ENCODE peak calls at places on chromosomes 12 and 14, in nine cellular contexts. A, I, H, G, L, M, Y, K and J are unnamed samples.

GRCh38 chr12:66708704-66709443 is 30.0 kb upstream of the GRIP1 start:
- DNase-seq in A (no peak), I (peak), H (no peak), G (no peak), L (no peak), M (no peak), Y (no peak), K (no peak), J (no peak)

GRCh38 chr12:41983896-41984295 is 160.8 kb downstream of the GXYLT1 start:
- DNase-seq in A (no peak), I (no peak), H (no peak), G (no peak), L (no peak), M (no peak), Y (no peak), K (no peak), J (no peak)

GRCh38 chr12:8953773-8954402 is 4.4 kb upstream of the M6PR start:
- DNase-seq in A (no peak), I (no peak), H (no peak), G (no peak), L (no peak), M (no peak), Y (no peak), K (no peak), J (no peak)

GRCh38 chr12:47032644-47033043 is 46.8 kb upstream of the PCED1B start:
- DNase-seq in A (no peak), I (peak), H (no peak), G (no peak), L (no peak), M (peak), Y (no peak), K (no peak), J (no peak)

GRCh38 chr14:71250347-71250746 is 343.1 kb downstream of the PCNX1 start:
- DNase-seq in A (no peak), I (no peak), H (no peak), G (no peak), L (no peak), M (no peak), Y (no peak), K (no peak), J (no peak)

GRCh38 chr12:115923851-115924250 is 353.6 kb downstream of the MED13L start:
- DNase-seq in A (no peak), I (no peak), H (no peak), G (no peak), L (no peak), M (no peak), Y (no peak), K (no peak), J (no peak)

GRCh38 chr14:95504135-95505029 is 12.1 kb downstream of the SYNE3 start:
- DNase-seq in A (no peak), I (peak), H (no peak), G (no peak), L (no peak), M (no peak), Y (no peak), K (no peak), J (no peak)

GRCh38 chr12:123395236-123395635 is 11.3 kb downstream of the KMT5A start:
- DNase-seq in A (no peak), I (no peak), H (no peak), G (no peak), L (no peak), M (no peak), Y (no peak), K (no peak), J (no peak)

GRCh38 chr12:101200824-101201223 is 9.2 kb downstream of the SLC5A8 start:
- DNase-seq in A (no peak), I (no peak), H (no peak), G (no peak), L (no peak), M (no peak), Y (no peak), K (no peak), J (no peak)

GRCh38 chr12:32125455-32126084 is 18.9 kb downstream of the BICD1 start:
- DNase-seq in A (no peak), I (peak), H (no peak), G (no peak), L (no peak), M (no peak), Y (no peak), K (no peak), J (no peak)

GRCh38 chr14:87896393-87897380 is 96.3 kb downstream of the GALC start:
- DNase-seq in A (peak), I (peak), H (no peak), G (no peak), L (peak), M (peak), Y (no peak), K (no peak), J (no peak)

GRCh38 chr12:115522010-115522409 is 755.5 kb downstream of the MED13L start:
- DNase-seq in A (no peak), I (no peak), H (no peak), G (no peak), L (no peak), M (no peak), Y (no peak), K (no peak), J (no peak)

GRCh38 chr14:96268426-96269358 is 12.7 kb downstream of the BDKRB1 start:
- DNase-seq in A (no peak), I (peak), H (no peak), G (peak), L (peak), M (no peak), Y (no peak), K (peak), J (peak)

GRCh38 chr12:106106892-106107291 is 31.9 kb downstream of the NUAK1 start:
- DNase-seq in A (no peak), I (peak), H (no peak), G (no peak), L (no peak), M (no peak), Y (no peak), K (no peak), J (no peak)

GRCh38 chr12:19273482-19274330 is 144.2 kb downstream of the PLEKHA5 start:
- DNase-seq in A (peak), I (peak), H (no peak), G (peak), L (peak), M (peak), Y (peak), K (peak), J (peak)

GRCh38 chr12:121079736-121080272 is 40.8 kb upstream of the OASL start:
- DNase-seq in A (no peak), I (no peak), H (no peak), G (no peak), L (no peak), M (no peak), Y (no peak), K (no peak), J (no peak)

GRCh38 chr14:95293474-95293873 is 26.2 kb downstream of the CLMN start:
- DNase-seq in A (no peak), I (no peak), H (no peak), G (no peak), L (no peak), M (no peak), Y (no peak), K (no peak), J (no peak)

GRCh38 chr14:68939893-68940613 is 39.0 kb downstream of the ACTN1 start:
- DNase-seq in A (peak), I (peak), H (no peak), G (no peak), L (peak), M (no peak), Y (peak), K (peak), J (peak)

GRCh38 chr14:53786045-53786444 is 170.6 kb downstream of the BMP4 start:
- DNase-seq in A (no peak), I (no peak), H (no peak), G (no peak), L (no peak), M (no peak), Y (no peak), K (no peak), J (no peak)

GRCh38 chr12:52900166-52900895 is 4.5 kb downstream of the KRT8 start:
- DNase-seq in A (no peak), I (no peak), H (no peak), G (no peak), L (no peak), M (no peak), Y (no peak), K (no peak), J (no peak)

GRCh38 chr12:130144256-130144655 is 18.0 kb upstream of the FZD10 start:
- DNase-seq in A (no peak), I (no peak), H (no peak), G (no peak), L (no peak), M (no peak), Y (no peak), K (no peak), J (no peak)

GRCh38 chr12:44774815-44775411 is 101.2 kb downstream of the NELL2 start:
- DNase-seq in A (no peak), I (peak), H (peak), G (no peak), L (peak), M (peak), Y (peak), K (no peak), J (peak)

GRCh38 chr14:32366256-32366655 is 37.2 kb downstream of the AKAP6 start:
- DNase-seq in A (no peak), I (no peak), H (no peak), G (no peak), L (no peak), M (no peak), Y (no peak), K (no peak), J (no peak)

GRCh38 chr14:69990319-69990718 is 111.1 kb downstream of the SMOC1 start:
- DNase-seq in A (no peak), I (no peak), H (no peak), G (no peak), L (no peak), M (no peak), Y (no peak), K (no peak), J (no peak)

GRCh38 chr12:55932546-55932919 is 1.6 kb downstream of the DGKA start:
- DNase-seq in A (no peak), I (peak), H (no peak), G (no peak), L (no peak), M (no peak), Y (no peak), K (no peak), J (no peak)

GRCh38 chr12:16012086-16012485 is 101.0 kb downstream of the DERA start:
- DNase-seq in A (peak), I (peak), H (no peak), G (peak), L (no peak), M (no peak), Y (peak), K (peak), J (no peak)

GRCh38 chr12:39931231-39931630 is 174.7 kb downstream of the SLC2A13 start:
- DNase-seq in A (no peak), I (no peak), H (no peak), G (no peak), L (no peak), M (no peak), Y (no peak), K (no peak), J (no peak)

GRCh38 chr12:10101042-10101579 is 2.3 kb upstream of the CLEC1A start:
- DNase-seq in A (no peak), I (peak), H (no peak), G (no peak), L (no peak), M (no peak), Y (no peak), K (no peak), J (peak)

DNA sequence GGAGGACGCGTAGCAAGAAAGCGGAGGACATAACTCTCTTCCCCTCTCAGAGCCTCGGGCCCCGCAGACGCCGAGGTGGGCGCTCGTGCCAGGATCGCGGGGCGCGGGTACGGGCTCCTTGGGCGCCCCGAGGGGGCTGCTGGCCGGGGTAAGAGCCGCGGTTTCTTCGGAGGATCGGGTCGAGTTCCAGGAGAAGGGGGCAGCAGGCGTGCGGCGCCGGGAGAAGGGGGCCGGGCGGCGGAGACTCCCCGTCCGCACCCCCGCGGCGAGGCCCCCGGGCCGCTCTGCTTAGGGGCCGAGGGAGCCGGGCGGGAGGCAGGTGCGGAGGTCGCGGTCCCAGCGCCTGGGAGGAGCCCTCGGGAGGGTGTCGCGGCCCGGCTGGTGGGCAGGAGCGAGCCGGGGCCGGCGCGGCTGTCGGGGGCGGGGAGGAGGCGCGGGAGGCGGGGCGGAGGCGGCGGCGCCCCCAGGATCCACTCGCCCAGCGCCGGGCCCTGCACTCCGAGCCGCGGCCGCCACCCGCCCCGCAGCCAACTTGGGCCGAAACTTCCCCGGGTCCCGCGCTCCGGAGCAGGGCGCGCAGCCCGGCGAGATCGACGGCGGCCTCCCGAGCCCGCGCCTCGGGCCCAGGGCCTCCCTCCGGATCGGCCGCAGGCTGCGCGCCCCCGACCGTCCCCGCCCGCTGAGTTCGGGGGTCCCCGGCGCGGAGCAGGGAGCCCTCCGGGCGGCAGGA is 64.4 kb downstream of the FBXL14 start:
- DNase-seq in A (no peak), I (no peak), H (no peak), G (peak), L (no peak), M (no peak), Y (no peak), K (no peak), J (no peak)
- TF ChIP-seq POLR2A in A (no peak), I (no peak), H (no peak), G (no peak), L (no peak), M (no peak), Y (no peak), K (no peak), J (peak)

DNA sequence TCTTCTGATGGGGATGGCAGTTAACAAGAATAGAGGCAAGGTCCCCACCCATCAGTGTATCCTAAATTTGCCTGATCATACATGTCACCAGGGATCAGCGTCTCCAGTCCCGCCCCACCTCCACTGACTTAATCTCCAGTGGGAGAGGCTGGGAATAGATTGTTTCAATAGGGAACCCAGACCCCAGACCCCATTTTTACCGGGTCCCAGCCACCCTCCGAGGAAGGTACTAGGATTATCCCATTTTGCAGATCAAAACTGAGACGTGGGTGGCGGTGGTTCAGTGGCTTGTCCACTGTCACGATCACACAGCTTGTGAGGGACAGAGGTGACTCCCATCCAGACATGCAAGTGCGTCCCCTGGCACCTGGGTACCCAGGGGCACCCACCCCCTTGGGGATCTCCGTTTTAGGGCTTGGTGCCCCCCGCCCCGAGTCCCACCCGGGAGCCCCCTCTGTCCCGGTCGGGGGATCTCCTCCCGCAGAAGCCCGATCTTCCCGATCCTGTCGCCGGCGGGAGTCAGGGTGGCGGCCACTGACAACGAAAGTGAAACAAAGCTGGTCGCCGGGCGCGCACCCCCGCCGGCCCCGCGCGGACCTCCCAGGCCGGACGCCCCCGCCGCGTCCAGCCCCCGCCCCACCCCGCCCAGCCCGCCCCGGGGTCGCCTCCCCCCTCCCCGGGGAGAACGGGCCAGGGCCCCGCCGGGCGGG is 523 bp downstream of the WSB2 start:
- DNase-seq in A (peak), I (no peak), H (peak), G (peak), L (peak), M (no peak), Y (peak), K (peak), J (peak)
- TF ChIP-seq POLR2A in A (no peak), I (no peak), H (no peak), G (no peak), L (no peak), M (no peak), Y (no peak), K (no peak), J (no peak)

GRCh38 chr12:96908170-96908675 is 1.2 kb downstream of the NEDD1 start:
- DNase-seq in A (no peak), I (no peak), H (no peak), G (no peak), L (peak), M (no peak), Y (no peak), K (no peak), J (no peak)

GRCh38 chr12:96906498-96906848 is 584 bp upstream of the NEDD1 start:
- DNase-seq in A (no peak), I (no peak), H (no peak), G (no peak), L (peak), M (no peak), Y (no peak), K (no peak), J (no peak)

GRCh38 chr12:96902076-96902475 is 5.0 kb upstream of the NEDD1 start:
- DNase-seq in A (no peak), I (no peak), H (no peak), G (no peak), L (peak), M (no peak), Y (no peak), K (no peak), J (no peak)

GRCh38 chr12:96907681-96908163 is 665 bp downstream of the NEDD1 start:
- DNase-seq in A (peak), I (peak), H (no peak), G (peak), L (peak), M (no peak), Y (no peak), K (no peak), J (no peak)

GRCh38 chr12:96906849-96907664 is at the start of gene NEDD1:
- DNase-seq in A (peak), I (peak), H (peak), G (peak), L (peak), M (peak), Y (peak), K (peak), J (peak)
- TF ChIP-seq POLR2A in A (peak), I (peak), H (peak), G (peak), L (peak), M (peak), Y (no peak), K (peak), J (peak)

GRCh38 chr12:57546438-57547365 is at the start of gene DCTN2:
- DNase-seq in A (peak), I (peak), H (peak), G (peak), L (peak), M (peak), Y (peak), K (peak), J (peak)
- TF ChIP-seq POLR2A in A (peak), I (peak), H (peak), G (peak), L (peak), M (peak), Y (no peak), K (no peak), J (peak)

GRCh38 chr12:103929051-103929908 is 930 bp upstream of the HSP90B1 start:
- DNase-seq in A (peak), I (peak), H (peak), G (peak), L (peak), M (peak), Y (peak), K (peak), J (peak)
- TF ChIP-seq POLR2A in A (peak), I (peak), H (peak), G (peak), L (peak), M (peak), Y (no peak), K (peak), J (peak)

GRCh38 chr14:103343164-103343879 is 9.3 kb downstream of the EIF5 start:
- DNase-seq in A (no peak), I (no peak), H (no peak), G (no peak), L (no peak), M (no peak), Y (no peak), K (no peak), J (no peak)
- TF ChIP-seq POLR2A in A (no peak), I (peak), H (peak), G (no peak), L (no peak), M (no peak), Y (no peak), K (no peak), J (no peak)

DNA sequence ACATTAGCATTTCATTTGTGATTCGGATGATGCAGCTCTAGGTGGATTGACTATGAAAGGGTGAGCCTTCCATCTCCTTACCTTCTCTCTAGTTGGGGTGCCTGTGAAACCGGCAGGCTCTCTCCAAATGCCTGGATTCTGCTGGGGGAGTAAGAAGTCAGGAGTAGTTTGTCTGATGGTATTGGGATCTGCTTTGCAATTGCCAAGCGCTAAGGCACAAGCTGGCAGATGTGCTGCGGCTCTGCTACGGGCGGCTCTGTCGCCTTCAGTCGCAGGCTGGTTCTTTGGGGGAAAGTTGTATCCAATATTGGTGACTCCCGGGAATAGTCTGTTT is 2.4 kb downstream of the RMST start:
- DNase-seq in A (no peak), I (no peak), H (no peak), G (no peak), L (no peak), M (no peak), Y (no peak), K (no peak), J (no peak)
- TF ChIP-seq POLR2A in A (no peak), I (no peak), H (no peak), G (no peak), L (no peak), M (no peak), Y (no peak), K (no peak), J (no peak)

GRCh38 chr14:76582447-76582846 is 178.8 kb upstream of the VASH1 start:
- DNase-seq in A (no peak), I (no peak), H (no peak), G (no peak), L (no peak), M (no peak), Y (no peak), K (no peak), J (no peak)

GRCh38 chr14:76580399-76580798 is 180.9 kb upstream of the VASH1 start:
- DNase-seq in A (no peak), I (no peak), H (no peak), G (no peak), L (no peak), M (no peak), Y (no peak), K (no peak), J (no peak)

GRCh38 chr14:76580967-76581366 is 180.3 kb upstream of the VASH1 start:
- DNase-seq in A (no peak), I (no peak), H (no peak), G (no peak), L (no peak), M (no peak), Y (no peak), K (no peak), J (no peak)

GRCh38 chr14:76581592-76581991 is 179.7 kb upstream of the VASH1 start:
- DNase-seq in A (no peak), I (no peak), H (no peak), G (no peak), L (no peak), M (no peak), Y (no peak), K (no peak), J (no peak)

GRCh38 chr14:76584271-76584702 is 177.0 kb upstream of the VASH1 start:
- DNase-seq in A (peak), I (no peak), H (no peak), G (peak), L (no peak), M (no peak), Y (no peak), K (peak), J (no peak)
- TF ChIP-seq POLR2A in A (no peak), I (no peak), H (no peak), G (no peak), L (no peak), M (no peak), Y (no peak), K (no peak), J (no peak)

GRCh38 chr12:49188916-49189367 is at the start of gene TUBA1A:
- DNase-seq in A (peak), I (peak), H (peak), G (peak), L (peak), M (peak), Y (peak), K (peak), J (peak)
- TF ChIP-seq POLR2A in A (peak), I (peak), H (peak), G (peak), L (peak), M (peak), Y (no peak), K (peak), J (peak)

GRCh38 chr12:54214553-54215374 is 26.0 kb upstream of the SMUG1 start:
- DNase-seq in A (peak), I (peak), H (peak), G (peak), L (peak), M (peak), Y (peak), K (peak), J (peak)
- TF ChIP-seq POLR2A in A (no peak), I (no peak), H (no peak), G (no peak), L (no peak), M (no peak), Y (no peak), K (no peak), J (no peak)